ENCODE peak calls at places on chromosomes 13 and 19, in six cellular contexts. One of them, this sample, is unnamed.
A peak's percentile ranks its signal among the peaks of the same experiment; 100 is the strongest.

GRCh38 chr13:93118081-93118615 is 108.5 kb upstream of the GPC6 start:
- DNase-seq in activated T-cell treated with anti-CD3 and anti-CD28 coated beads, Interleukin-2, amount 50 U/mL, for 72 hours: no peak
- DNase-seq in HS-27A: no peak
- DNase-seq in kidney glomerular epithelial cell: no peak
- DNase-seq in AG04450: no peak
- DNase-seq in T-helper 2 cell: no peak
- DNase-seq in this sample: no peak

GRCh38 chr19:38082256-38083118 is 141.5 kb downstream of the DPF1 start:
- DNase-seq in HS-27A: no peak
- DNase-seq in AG04450: no peak
- DNase-seq in T-helper 2 cell: no peak
- DNase-seq in activated T-cell treated with anti-CD3 and anti-CD28 coated beads, Interleukin-2, amount 50 U/mL, for 72 hours: no peak
- DNase-seq in kidney glomerular epithelial cell: no peak
- DNase-seq in this sample: no peak

GRCh38 chr19:28961772-28962500 is 251.0 kb downstream of the UQCRFS1 start:
- DNase-seq in activated T-cell treated with anti-CD3 and anti-CD28 coated beads, Interleukin-2, amount 50 U/mL, for 72 hours: no peak
- DNase-seq in HS-27A: peak; percentile 71
- DNase-seq in T-helper 2 cell: no peak
- DNase-seq in AG04450: no peak
- DNase-seq in kidney glomerular epithelial cell: peak; percentile 69
- DNase-seq in this sample: no peak

GRCh38 chr13:66835040-66835628 is 395.0 kb downstream of the PCDH9 start:
- DNase-seq in kidney glomerular epithelial cell: no peak
- DNase-seq in T-helper 2 cell: no peak
- DNase-seq in activated T-cell treated with anti-CD3 and anti-CD28 coated beads, Interleukin-2, amount 50 U/mL, for 72 hours: no peak
- DNase-seq in HS-27A: no peak
- DNase-seq in AG04450: peak; percentile 1
- DNase-seq in this sample: peak; percentile 80

GRCh38 chr19:51931921-51932320 is 4.6 kb downstream of the ZNF613 start:
- DNase-seq in AG04450: no peak
- DNase-seq in T-helper 2 cell: no peak
- DNase-seq in activated T-cell treated with anti-CD3 and anti-CD28 coated beads, Interleukin-2, amount 50 U/mL, for 72 hours: no peak
- DNase-seq in HS-27A: no peak
- DNase-seq in kidney glomerular epithelial cell: no peak
- DNase-seq in this sample: no peak

GRCh38 chr13:75872970-75873369 is 236.8 kb downstream of the LMO7 start:
- DNase-seq in AG04450: no peak
- DNase-seq in activated T-cell treated with anti-CD3 and anti-CD28 coated beads, Interleukin-2, amount 50 U/mL, for 72 hours: no peak
- DNase-seq in T-helper 2 cell: no peak
- DNase-seq in kidney glomerular epithelial cell: no peak
- DNase-seq in HS-27A: no peak
- DNase-seq in this sample: no peak

GRCh38 chr19:3285647-3286176 is 61.3 kb downstream of the CELF5 start:
- DNase-seq in HS-27A: no peak
- DNase-seq in T-helper 2 cell: peak; percentile 31
- DNase-seq in activated T-cell treated with anti-CD3 and anti-CD28 coated beads, Interleukin-2, amount 50 U/mL, for 72 hours: no peak
- DNase-seq in kidney glomerular epithelial cell: no peak
- DNase-seq in AG04450: no peak
- DNase-seq in this sample: no peak

GRCh38 chr19:18294467-18294864 is 13.0 kb upstream of the JUND start:
- DNase-seq in kidney glomerular epithelial cell: no peak
- DNase-seq in T-helper 2 cell: peak; percentile 79
- DNase-seq in HS-27A: no peak
- DNase-seq in activated T-cell treated with anti-CD3 and anti-CD28 coated beads, Interleukin-2, amount 50 U/mL, for 72 hours: peak; percentile 94
- DNase-seq in AG04450: no peak
- DNase-seq in this sample: no peak

GRCh38 chr13:45846681-45847080 is 4.9 kb downstream of the SIAH3 start:
- DNase-seq in AG04450: no peak
- DNase-seq in kidney glomerular epithelial cell: no peak
- DNase-seq in HS-27A: no peak
- DNase-seq in activated T-cell treated with anti-CD3 and anti-CD28 coated beads, Interleukin-2, amount 50 U/mL, for 72 hours: no peak
- DNase-seq in T-helper 2 cell: no peak
- DNase-seq in this sample: no peak

GRCh38 chr13:73943137-73943964 is 190.9 kb downstream of the KLF12 start:
- DNase-seq in AG04450: no peak
- DNase-seq in kidney glomerular epithelial cell: no peak
- DNase-seq in HS-27A: no peak
- DNase-seq in activated T-cell treated with anti-CD3 and anti-CD28 coated beads, Interleukin-2, amount 50 U/mL, for 72 hours: no peak
- DNase-seq in T-helper 2 cell: no peak
- DNase-seq in this sample: no peak

GRCh38 chr19:2863818-2864217 is 3.3 kb upstream of the ZNF556 start:
- DNase-seq in kidney glomerular epithelial cell: no peak
- DNase-seq in T-helper 2 cell: no peak
- DNase-seq in HS-27A: no peak
- DNase-seq in activated T-cell treated with anti-CD3 and anti-CD28 coated beads, Interleukin-2, amount 50 U/mL, for 72 hours: no peak
- DNase-seq in AG04450: no peak
- DNase-seq in this sample: no peak

GRCh38 chr19:19530423-19530804 is 1.7 kb downstream of the YJEFN3 start:
- DNase-seq in T-helper 2 cell: no peak
- DNase-seq in kidney glomerular epithelial cell: no peak
- DNase-seq in AG04450: no peak
- DNase-seq in activated T-cell treated with anti-CD3 and anti-CD28 coated beads, Interleukin-2, amount 50 U/mL, for 72 hours: no peak
- DNase-seq in HS-27A: no peak
- DNase-seq in this sample: no peak

GRCh38 chr13:39945226-39945625 is 289.8 kb downstream of the COG6 start:
- DNase-seq in kidney glomerular epithelial cell: no peak
- DNase-seq in T-helper 2 cell: no peak
- DNase-seq in activated T-cell treated with anti-CD3 and anti-CD28 coated beads, Interleukin-2, amount 50 U/mL, for 72 hours: no peak
- DNase-seq in AG04450: no peak
- DNase-seq in HS-27A: no peak
- DNase-seq in this sample: no peak

GRCh38 chr19:12766051-12766521 is 9.3 kb downstream of the HOOK2 start:
- DNase-seq in AG04450: peak; percentile 45
- DNase-seq in T-helper 2 cell: no peak
- DNase-seq in HS-27A: no peak
- DNase-seq in activated T-cell treated with anti-CD3 and anti-CD28 coated beads, Interleukin-2, amount 50 U/mL, for 72 hours: peak; percentile 90
- DNase-seq in kidney glomerular epithelial cell: peak; percentile 80
- DNase-seq in this sample: no peak

GRCh38 chr13:44451109-44451508 is 77.5 kb downstream of the SERP2 start:
- DNase-seq in activated T-cell treated with anti-CD3 and anti-CD28 coated beads, Interleukin-2, amount 50 U/mL, for 72 hours: no peak
- DNase-seq in T-helper 2 cell: no peak
- DNase-seq in AG04450: no peak
- DNase-seq in HS-27A: no peak
- DNase-seq in kidney glomerular epithelial cell: no peak
- DNase-seq in this sample: no peak

GRCh38 chr19:51702754-51703654 is 9.9 kb downstream of the SPACA6 start:
- DNase-seq in activated T-cell treated with anti-CD3 and anti-CD28 coated beads, Interleukin-2, amount 50 U/mL, for 72 hours: no peak
- DNase-seq in kidney glomerular epithelial cell: no peak
- DNase-seq in HS-27A: no peak
- DNase-seq in AG04450: no peak
- DNase-seq in T-helper 2 cell: no peak
- DNase-seq in this sample: no peak

GRCh38 chr19:18156268-18156667 is 3.3 kb downstream of the PIK3R2 start:
- DNase-seq in HS-27A: no peak
- DNase-seq in T-helper 2 cell: no peak
- DNase-seq in AG04450: no peak
- DNase-seq in activated T-cell treated with anti-CD3 and anti-CD28 coated beads, Interleukin-2, amount 50 U/mL, for 72 hours: no peak
- DNase-seq in kidney glomerular epithelial cell: no peak
- DNase-seq in this sample: no peak

GRCh38 chr13:59445812-59446211 is 717.9 kb downstream of the DIAPH3 start:
- DNase-seq in AG04450: no peak
- DNase-seq in T-helper 2 cell: no peak
- DNase-seq in kidney glomerular epithelial cell: no peak
- DNase-seq in activated T-cell treated with anti-CD3 and anti-CD28 coated beads, Interleukin-2, amount 50 U/mL, for 72 hours: no peak
- DNase-seq in HS-27A: no peak
- DNase-seq in this sample: no peak

GRCh38 chr19:14006766-14007562 is 844 bp upstream of the RFX1 start:
- DNase-seq in AG04450: no peak
- DNase-seq in activated T-cell treated with anti-CD3 and anti-CD28 coated beads, Interleukin-2, amount 50 U/mL, for 72 hours: no peak
- DNase-seq in HS-27A: no peak
- DNase-seq in T-helper 2 cell: no peak
- DNase-seq in kidney glomerular epithelial cell: no peak
- DNase-seq in this sample: no peak

GRCh38 chr13:98445340-98446233 is 131.3 kb downstream of the STK24 start:
- DNase-seq in activated T-cell treated with anti-CD3 and anti-CD28 coated beads, Interleukin-2, amount 50 U/mL, for 72 hours: peak; percentile 86
- DNase-seq in kidney glomerular epithelial cell: peak; percentile 17
- DNase-seq in AG04450: no peak
- DNase-seq in HS-27A: no peak
- DNase-seq in T-helper 2 cell: peak; percentile 67
- DNase-seq in this sample: no peak

GRCh38 chr13:30052127-30052526 is 201.7 kb upstream of the UBL3 start:
- DNase-seq in kidney glomerular epithelial cell: no peak
- DNase-seq in T-helper 2 cell: no peak
- DNase-seq in activated T-cell treated with anti-CD3 and anti-CD28 coated beads, Interleukin-2, amount 50 U/mL, for 72 hours: no peak
- DNase-seq in HS-27A: no peak
- DNase-seq in AG04450: no peak
- DNase-seq in this sample: no peak

This sample was measured in smooth muscle cell of the brain vasculature.